ENCODE peak calls at places on chromosomes 11 and 22, in four cellular contexts. B is K562, F is HepG2, C is GM12878. E is an unnamed sample.
A peak's percentile ranks its signal among the peaks of the same experiment; 100 is the strongest.

GRCh38 chr11:64224151-64224890 is 1.7 kb downstream of the TRPT1 start:
- DNase-seq in B (no peak), C (no peak), F (no peak), E (no peak)

GRCh38 chr11:64378335-64378884 is 19.4 kb downstream of the RPS6KA4 start:
- DNase-seq in F (no peak), C (no peak), B (no peak), E (no peak)

GRCh38 chr11:115459563-115459962 is 44.7 kb downstream of the CADM1 start:
- DNase-seq in F (no peak), B (no peak), C (no peak), E (no peak)

GRCh38 chr11:111977141-111978027 is 40.2 kb downstream of the DIXDC1 start:
- DNase-seq in F (no peak), B (no peak), C (no peak), E (peak; percentile 63)

GRCh38 chr11:33125611-33126010 is 35.7 kb downstream of the CSTF3 start:
- DNase-seq in F (no peak), B (no peak), C (no peak), E (no peak)

GRCh38 chr11:80163441-80163840 is 722.6 kb upstream of the TENM4 start:
- DNase-seq in F (no peak), B (no peak), C (no peak), E (no peak)

GRCh38 chr11:102276302-102277182 is 40.7 kb upstream of the BIRC3 start:
- DNase-seq in B (no peak), C (no peak), F (no peak), E (no peak)

GRCh38 chr11:8100151-8100550 is 19.1 kb downstream of the TUB start:
- DNase-seq in B (no peak), F (no peak), C (no peak), E (no peak)

GRCh38 chr11:1228183-1228821 is 5.4 kb downstream of the MUC5B start:
- DNase-seq in F (no peak), C (no peak), B (no peak), E (no peak)

GRCh38 chr11:1497600-1497999 is 11.0 kb upstream of the MOB2 start:
- DNase-seq in F (no peak), B (no peak), C (no peak), E (no peak)

GRCh38 chr22:31160328-31160978 is 471 bp downstream of the RNF185 start:
- DNase-seq in B (peak; percentile 17), F (no peak), C (no peak), E (peak; percentile 58)

GRCh38 chr22:49770454-49771265 is 57.0 kb downstream of the BRD1 start:
- DNase-seq in F (no peak), B (no peak), C (no peak), E (no peak)

GRCh38 chr11:59557940-59558643 is 46.8 kb downstream of the OR4D9 start:
- DNase-seq in C (no peak), B (no peak), F (no peak), E (no peak)

GRCh38 chr11:72787262-72788104 is 6.4 kb downstream of the STARD10 start:
- DNase-seq in B (peak; percentile 84), C (no peak), F (peak; percentile 94), E (peak; percentile 59)

GRCh38 chr11:32421992-32422391 is 13.3 kb downstream of the WT1 start:
- DNase-seq in C (no peak), B (no peak), F (no peak), E (no peak)

GRCh38 chr11:45615182-45615792 is 50.1 kb downstream of the CHST1 start:
- DNase-seq in F (no peak), C (no peak), B (no peak), E (no peak)

GRCh38 chr11:120235024-120235628 is 4.8 kb upstream of the POU2F3 start:
- DNase-seq in F (peak; percentile 66), C (no peak), B (peak; percentile 85), E (peak; percentile 81)

GRCh38 chr11:64643258-64643881 is 52.4 kb downstream of the SLC22A12 start:
- DNase-seq in F (no peak), B (peak; percentile 75), C (no peak), E (peak; percentile 59)

GRCh38 chr11:35427158-35427557 is 7.8 kb upstream of the SLC1A2 start:
- DNase-seq in F (no peak), C (no peak), B (no peak), E (no peak)

GRCh38 chr22:27370281-27370680 is 431.3 kb downstream of the MN1 start:
- DNase-seq in C (no peak), F (no peak), B (no peak), E (no peak)

GRCh38 chr11:33000181-33000580 is 15.5 kb upstream of the DEPDC7 start:
- DNase-seq in B (no peak), F (no peak), C (no peak), E (no peak)

GRCh38 chr11:75779960-75780359 is 11.4 kb downstream of the DGAT2 start:
- DNase-seq in F (no peak), B (no peak), C (no peak), E (no peak)

GRCh38 chr11:130068986-130069683 is 559 bp upstream of the APLP2 start:
- DNase-seq in F (no peak), C (no peak), B (no peak), E (peak; percentile 23)

GRCh38 chr22:50490531-50491308 is 4.1 kb downstream of the MIOX start:
- DNase-seq in C (no peak), F (no peak), B (no peak), E (no peak)

GRCh38 chr22:38414009-38414395 is 41.0 kb downstream of the KCNJ4 start:
- DNase-seq in B (no peak), F (no peak), C (no peak), E (no peak)

GRCh38 chr11:15327786-15328231 is 213.1 kb downstream of the INSC start:
- DNase-seq in C (no peak), F (peak; percentile 16), B (peak; percentile 64), E (peak; percentile 77)

GRCh38 chr11:115324569-115325432 is 179.4 kb downstream of the CADM1 start:
- DNase-seq in F (peak; percentile 70), C (peak; percentile 13), B (peak; percentile 39), E (peak; percentile 68)

GRCh38 chr11:119975561-119976152 is 162.3 kb downstream of the TRIM29 start:
- DNase-seq in C (no peak), B (no peak), F (no peak), E (no peak)

GRCh38 chr11:92626624-92627023 is 342.8 kb upstream of the MTNR1B start:
- DNase-seq in B (no peak), C (no peak), F (no peak), E (no peak)

GRCh38 chr11:122743949-122744876 is 88.7 kb downstream of the UBASH3B start:
- DNase-seq in F (no peak), B (no peak), C (peak; percentile 55), E (no peak)

GRCh38 chr22:38761202-38762162 is 5.7 kb upstream of the SUN2 start:
- DNase-seq in C (no peak), B (no peak), F (no peak), E (no peak)

GRCh38 chr11:44788536-44789227 is 61.9 kb downstream of the TSPAN18 start:
- DNase-seq in F (no peak), B (no peak), C (no peak), E (no peak)

GRCh38 chr11:2518983-2519340 is 74.2 kb downstream of the KCNQ1 start:
- DNase-seq in C (no peak), B (no peak), F (no peak), E (no peak)

GRCh38 chr11:111910637-111911562 is 670 bp downstream of the CRYAB start:
- DNase-seq in B (peak; percentile 65), F (no peak), C (no peak), E (no peak)

GRCh38 chr11:74546752-74547151 is 45.6 kb upstream of the POLD3 start:
- DNase-seq in C (no peak), B (no peak), F (peak; percentile 8), E (no peak)

GRCh38 chr11:120471131-120471530 is 40.4 kb upstream of the GRIK4 start:
- DNase-seq in F (no peak), C (no peak), B (no peak), E (no peak)

GRCh38 chr11:97860237-97860636 is 1160.5 kb upstream of the CNTN5 start:
- DNase-seq in C (no peak), F (no peak), B (no peak), E (no peak)

GRCh38 chr11:97854357-97854756 is 1166.4 kb upstream of the CNTN5 start:
- DNase-seq in B (no peak), F (no peak), C (no peak), E (no peak)

GRCh38 chr11:97850726-97851125 is 1170.0 kb upstream of the CNTN5 start:
- DNase-seq in B (no peak), F (no peak), C (no peak), E (no peak)

GRCh38 chr11:97856666-97857065 is 1164.1 kb upstream of the CNTN5 start:
- DNase-seq in C (no peak), F (no peak), B (no peak), E (no peak)

GRCh38 chr11:97854877-97855276 is 1165.9 kb upstream of the CNTN5 start:
- DNase-seq in F (no peak), B (no peak), C (no peak), E (no peak)
- TF ChIP-seq BHLHE40 in F (no peak), B (no peak), C (no peak), E (no peak)

DNA sequence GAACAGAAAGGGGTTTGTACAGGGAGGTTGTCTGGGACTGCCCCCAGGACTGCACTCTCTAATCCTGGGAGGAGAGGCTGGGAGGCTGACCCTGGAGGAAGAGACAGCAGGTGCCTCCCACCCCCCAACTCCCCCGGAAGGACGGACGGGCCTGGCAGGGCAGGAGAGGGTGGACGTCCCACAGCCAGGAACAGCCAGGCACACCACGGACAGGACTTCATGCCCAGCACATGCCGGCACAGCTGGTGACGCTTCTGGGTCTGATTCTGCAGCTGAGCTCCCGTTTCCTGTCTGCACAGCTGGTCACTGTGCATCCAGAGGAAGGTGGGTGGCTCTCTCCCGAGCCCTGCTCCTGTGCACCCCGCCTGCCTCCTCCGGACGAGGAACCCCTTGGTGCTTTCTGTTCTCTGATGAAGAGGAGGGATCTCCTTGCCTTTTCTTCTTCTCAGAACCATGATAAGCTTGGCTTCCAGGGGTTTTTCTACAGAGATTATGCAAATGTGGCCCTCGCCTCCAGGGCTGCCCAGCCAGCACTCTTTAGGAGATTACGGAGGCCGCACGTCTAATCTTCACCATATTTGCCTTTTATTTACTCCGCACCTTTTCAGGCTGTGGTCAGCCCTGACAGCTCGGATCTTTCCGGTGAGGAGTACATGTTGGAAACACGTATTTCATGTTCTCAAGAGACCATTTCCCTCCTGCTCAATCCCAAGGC is 1295.8 kb downstream of the BRD1 start:
- DNase-seq in C (no peak), F (no peak), B (no peak), E (no peak)
- TF ChIP-seq FOXM1 in C (no peak), F (no peak), B (no peak), E (no peak)

GRCh38 chr22:36116127-36116526 is 44.4 kb downstream of the APOL3 start:
- DNase-seq in C (no peak), B (no peak), F (no peak), E (no peak)
- TF ChIP-seq BHLHE40 in C (no peak), B (no peak), F (no peak), E (no peak)

GRCh38 chr11:96113100-96113710 is 189.3 kb upstream of the MTMR2 start:
- DNase-seq in F (no peak), C (no peak), B (no peak), E (no peak)
- TF ChIP-seq FOXM1 in F (no peak), C (no peak), B (no peak), E (no peak)